ENCODE peak calls at places on chromosomes 1 and 21, in six cellular contexts. L, U, E, O, C and K are unnamed samples.

GRCh38 chr1:87983841-87984240 is 655.2 kb downstream of the LMO4 start:
- DNase-seq in C (no peak), L (no peak), U (no peak), O (no peak), E (no peak), K (no peak)

GRCh38 chr21:40595806-40596205 is 251.2 kb downstream of the DSCAM start:
- DNase-seq in L (no peak), E (no peak), C (no peak), U (no peak), O (no peak), K (no peak)

GRCh38 chr21:35020902-35021301 is 28.2 kb downstream of the RUNX1 start:
- DNase-seq in O (no peak), U (peak; percentile 49), L (no peak), C (no peak), E (no peak), K (no peak)

GRCh38 chr1:113587475-113587874 is 171.8 kb downstream of the PHTF1 start:
- DNase-seq in L (no peak), O (no peak), U (no peak), C (no peak), E (no peak), K (no peak)

GRCh38 chr1:92953491-92953890 is 7.8 kb downstream of the DIPK1A start:
- DNase-seq in O (no peak), U (no peak), C (no peak), E (no peak), L (no peak), K (no peak)

GRCh38 chr1:100622966-100623762 is 85.2 kb downstream of the GPR88 start:
- DNase-seq in E (no peak), L (no peak), O (no peak), U (peak; percentile 93), C (no peak), K (no peak)

GRCh38 chr1:199742547-199742946 is 285.0 kb upstream of the NR5A2 start:
- DNase-seq in U (peak; percentile 98), O (peak; percentile 80), E (no peak), L (no peak), C (no peak), K (no peak)

GRCh38 chr1:232398823-232399222 is 231.1 kb downstream of the SIPA1L2 start:
- DNase-seq in U (no peak), C (no peak), L (no peak), O (no peak), E (no peak), K (no peak)

GRCh38 chr1:246703581-246703980 is 20.6 kb upstream of the SCCPDH start:
- DNase-seq in E (peak; percentile 46), L (peak; percentile 66), U (no peak), O (no peak), C (no peak), K (no peak)

GRCh38 chr1:87335175-87335992 is 6.7 kb downstream of the LMO4 start:
- DNase-seq in C (peak; percentile 90), O (peak; percentile 25), L (peak; percentile 62), E (peak; percentile 76), U (peak; percentile 35), K (peak; percentile 63)

GRCh38 chr1:198141668-198142351 is 15.0 kb upstream of the NEK7 start:
- DNase-seq in L (no peak), C (no peak), O (no peak), U (no peak), E (no peak), K (no peak)

GRCh38 chr21:14880922-14881321 is 183.9 kb downstream of the NRIP1 start:
- DNase-seq in C (no peak), L (no peak), U (peak; percentile 88), O (no peak), E (no peak), K (no peak)

GRCh38 chr21:38918629-38919346 is 113.1 kb downstream of the ETS2 start:
- DNase-seq in U (no peak), E (peak; percentile 47), L (no peak), O (no peak), C (no peak), K (no peak)

GRCh38 chr1:11013160-11013531 is 692 bp downstream of the TARDBP start:
- DNase-seq in O (peak; percentile 33), L (no peak), U (peak; percentile 14), C (no peak), E (no peak), K (no peak)

GRCh38 chr1:232998138-232998537 is 47.7 kb downstream of the NTPCR start:
- DNase-seq in U (no peak), C (no peak), E (no peak), O (no peak), L (no peak), K (no peak)

GRCh38 chr1:42128499-42128898 is 24.7 kb upstream of the GUCA2B start:
- DNase-seq in C (no peak), E (no peak), L (no peak), U (no peak), O (no peak), K (no peak)

GRCh38 chr1:203629509-203630082 is 3.0 kb downstream of the ATP2B4 start:
- DNase-seq in E (peak; percentile 69), O (no peak), L (peak; percentile 65), C (peak; percentile 89), U (peak; percentile 52), K (peak; percentile 49)

GRCh38 chr1:164754088-164754600 is 195.2 kb downstream of the PBX1 start:
- DNase-seq in C (no peak), U (peak; percentile 55), O (no peak), L (no peak), E (no peak), K (no peak)

GRCh38 chr1:99849413-99849743 is 783 bp upstream of the AGL start:
- DNase-seq in C (no peak), O (no peak), E (no peak), U (no peak), L (no peak), K (peak; percentile 44)

GRCh38 chr1:3664700-3665375 is 12.5 kb downstream of the TP73 start:
- DNase-seq in E (no peak), O (no peak), L (peak; percentile 15), C (no peak), U (no peak), K (no peak)
- TF ChIP-seq POLR2A in E (no peak), O (no peak), L (no peak), C (no peak), U (no peak), K (no peak)

GRCh38 chr1:62689524-62689923 is 1.3 kb upstream of the DOCK7 start:
- DNase-seq in U (peak; percentile 91), L (no peak), C (no peak), E (no peak), O (no peak), K (peak; percentile 64)

GRCh38 chr1:62688687-62689085 is 500 bp upstream of the DOCK7 start:
- DNase-seq in C (no peak), U (peak; percentile 31), E (no peak), O (no peak), L (no peak), K (no peak)

GRCh38 chr1:62686822-62687221 is 1.4 kb downstream of the DOCK7 start:
- DNase-seq in L (no peak), C (no peak), O (no peak), E (no peak), U (no peak), K (no peak)

GRCh38 chr1:62687421-62687902 is 724 bp downstream of the DOCK7 start:
- DNase-seq in C (no peak), O (peak; percentile 13), E (peak; percentile 29), L (no peak), U (peak; percentile 43), K (peak; percentile 67)

DNA sequence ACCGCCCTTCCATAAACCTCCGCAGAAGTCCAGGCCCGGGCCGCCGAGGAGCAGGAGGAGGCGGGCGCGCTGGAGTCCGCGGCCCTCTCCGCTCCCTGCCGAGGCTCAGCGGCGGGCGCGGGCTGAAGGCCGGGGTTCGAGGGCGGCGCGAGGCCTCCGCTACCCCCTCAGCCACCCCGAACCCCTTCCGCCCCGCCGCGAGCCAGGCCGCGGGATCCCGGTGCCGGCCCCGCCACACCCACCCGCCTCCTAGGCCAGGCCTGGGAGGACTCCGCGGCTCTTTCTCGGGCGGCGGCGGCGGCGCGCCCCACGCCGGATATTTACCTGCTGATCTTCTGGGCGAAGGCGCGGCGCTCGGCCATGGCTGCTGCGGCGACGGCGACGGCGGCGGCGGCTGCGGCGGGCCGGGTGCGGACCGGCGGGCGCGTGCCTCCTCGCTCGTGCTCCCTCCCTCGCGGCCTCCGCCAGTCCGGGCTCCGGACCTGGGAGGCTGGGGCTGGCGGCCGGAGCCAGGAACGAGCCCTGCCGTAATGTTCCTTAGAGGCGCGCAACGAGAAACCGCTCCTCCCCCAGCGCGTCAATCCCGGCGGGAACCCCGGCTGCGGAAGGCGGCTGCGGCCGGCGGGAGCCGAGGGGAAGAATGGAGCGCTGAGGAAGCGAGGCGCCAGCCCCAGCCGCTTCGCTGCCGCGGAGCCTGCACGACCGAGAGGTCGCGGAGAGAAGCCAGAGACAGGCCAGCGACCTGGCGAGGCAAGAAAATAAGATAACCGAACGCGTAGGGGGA is at the start of gene DOCK7:
- DNase-seq in O (peak; percentile 57), U (peak; percentile 74), L (peak; percentile 63), C (peak; percentile 89), E (peak; percentile 80), K (peak; percentile 82)
- TF ChIP-seq POLR2A in O (peak; percentile 43), U (peak; percentile 44), L (no peak), C (no peak), E (no peak), K (peak; percentile 51)

GRCh38 chr21:43908167-43908566 is 43.1 kb downstream of the AGPAT3 start:
- DNase-seq in C (no peak), L (peak; percentile 46), O (no peak), U (no peak), E (no peak), K (no peak)
- TF ChIP-seq POLR2A in C (no peak), L (no peak), O (no peak), U (no peak), E (no peak), K (no peak)

GRCh38 chr1:150576367-150576711 is 3.1 kb downstream of the MCL1 start:
- DNase-seq in O (no peak), L (no peak), U (no peak), C (no peak), E (no peak), K (no peak)

GRCh38 chr1:150575518-150576366 is 3.7 kb downstream of the MCL1 start:
- DNase-seq in O (no peak), L (no peak), E (no peak), U (peak; percentile 23), C (no peak), K (no peak)

GRCh38 chr1:150577557-150578277 is 1.7 kb downstream of the MCL1 start:
- DNase-seq in U (peak; percentile 43), L (no peak), O (no peak), E (no peak), C (no peak), K (peak; percentile 63)

GRCh38 chr1:150578278-150579109 is 916 bp downstream of the MCL1 start:
- DNase-seq in E (no peak), C (no peak), U (peak; percentile 91), O (no peak), L (no peak), K (peak; percentile 83)

DNA sequence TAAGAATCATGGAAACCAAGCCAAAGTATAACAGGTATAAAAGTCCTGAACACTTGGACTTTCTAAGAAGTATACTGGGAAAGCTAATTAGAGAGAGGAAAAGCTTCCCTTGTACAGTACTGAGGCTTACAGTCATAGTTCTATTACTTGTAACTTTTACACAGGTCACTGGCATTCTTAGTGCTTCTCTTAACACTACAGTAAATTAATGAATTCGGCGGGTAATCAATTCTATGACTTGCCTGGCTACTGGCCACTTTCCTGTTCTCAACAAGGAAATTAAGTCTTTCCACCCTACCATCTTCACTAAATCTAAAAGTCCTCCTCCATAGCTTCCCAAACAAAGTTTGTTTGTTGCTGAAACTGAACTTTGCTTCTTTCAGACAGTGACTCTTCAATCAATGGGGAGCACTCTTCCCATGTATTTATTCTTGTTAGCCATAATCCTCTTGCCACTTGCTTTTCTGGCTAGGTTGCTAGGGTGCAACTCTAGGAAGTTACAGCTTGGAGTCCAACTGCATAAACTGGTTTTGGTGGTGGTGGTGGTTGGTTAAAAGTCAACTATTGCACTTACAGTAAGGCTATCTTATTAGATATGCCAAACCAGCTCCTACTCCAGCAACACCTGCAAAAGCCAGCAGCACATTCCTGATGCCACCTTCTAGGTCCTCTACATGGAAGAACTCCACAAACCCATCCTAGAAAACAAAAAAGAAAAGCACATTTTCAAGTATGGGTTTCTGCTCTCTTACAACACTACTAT is 2.4 kb downstream of the MCL1 start:
- DNase-seq in L (no peak), E (no peak), U (peak; percentile 39), C (no peak), O (no peak), K (no peak)
- TF ChIP-seq POLR2A in L (peak; percentile 33), E (no peak), U (no peak), C (no peak), O (no peak), K (peak; percentile 3)